ENCODE peak calls at places on chromosomes 4 and X, in five cellular contexts. M is tibial artery, H is lower lobe of right lung, J is heart left ventricle, V is PC-9. Q is an unnamed sample.

GRCh38 chr4:35939746-35940145 is 304.6 kb downstream of the ARAP2 start:
- DNase-seq in M (no peak), H (no peak), J (no peak), V (no peak), Q (peak; percentile 50)

GRCh38 chrX:1451251-1451675 is 1.4 kb downstream of the ASMTL start:
- DNase-seq in M (no peak), H (no peak), J (no peak), V (no peak), Q (no peak)

GRCh38 chrX:39903343-39903742 is 194.4 kb downstream of the BCOR start:
- DNase-seq in M (no peak), H (no peak), J (no peak), V (no peak), Q (no peak)

GRCh38 chr4:110611968-110612447 is 10.9 kb downstream of the PITX2 start:
- DNase-seq in M (no peak), H (no peak), J (no peak), V (no peak), Q (no peak)

GRCh38 chr4:80182237-80182866 is 15.0 kb upstream of the PRDM8 start:
- DNase-seq in M (no peak), H (no peak), J (no peak), V (no peak), Q (no peak)

GRCh38 chr4:98928131-98928504 is 815 bp downstream of the EIF4E start:
- DNase-seq in M (peak; percentile 74), H (peak; percentile 71), J (peak; percentile 72), V (peak; percentile 52), Q (peak; percentile 79)

GRCh38 chr4:86653237-86653865 is 59.2 kb downstream of the PTPN13 start:
- DNase-seq in M (no peak), H (no peak), J (no peak), V (peak; percentile 9), Q (no peak)

GRCh38 chrX:153357877-153358276 is 23.9 kb downstream of the ZNF275 start:
- DNase-seq in M (no peak), H (no peak), J (no peak), V (no peak), Q (no peak)

GRCh38 chrX:6026980-6027379 is 201.7 kb downstream of the NLGN4X start:
- DNase-seq in M (no peak), H (no peak), J (no peak), V (no peak), Q (no peak)

GRCh38 chr4:40186665-40187014 is 10.2 kb upstream of the RHOH start:
- DNase-seq in M (no peak), H (no peak), J (no peak), V (no peak), Q (no peak)

GRCh38 chrX:2351321-2351720 is 149.5 kb downstream of the DHRSX start:
- DNase-seq in M (no peak), H (no peak), J (no peak), V (no peak), Q (no peak)

GRCh38 chr4:153777421-153777820 is 11.5 kb downstream of the SFRP2 start:
- DNase-seq in M (no peak), H (no peak), J (no peak), V (no peak), Q (no peak)

GRCh38 chr4:153776601-153777000 is 12.3 kb downstream of the SFRP2 start:
- DNase-seq in M (no peak), H (no peak), J (no peak), V (no peak), Q (no peak)

GRCh38 chr4:153778383-153778782 is 10.5 kb downstream of the SFRP2 start:
- DNase-seq in M (no peak), H (no peak), J (no peak), V (no peak), Q (no peak)

GRCh38 chr4:153771058-153771457 is 11.2 kb upstream of the RNF175 start:
- DNase-seq in M (no peak), H (no peak), J (no peak), V (no peak), Q (no peak)

GRCh38 chr4:153773236-153773690 is 13.4 kb upstream of the RNF175 start:
- DNase-seq in M (no peak), H (no peak), J (no peak), V (no peak), Q (no peak)
- H3K27me3 ChIP-seq in M (no peaks in the 10 kb centered on the region), H (no peaks in the 10 kb centered on the region), J (no peaks in the 10 kb centered on the region), V (no peaks in the 10 kb centered on the region), Q (no peaks in the 10 kb centered on the region)

DNA sequence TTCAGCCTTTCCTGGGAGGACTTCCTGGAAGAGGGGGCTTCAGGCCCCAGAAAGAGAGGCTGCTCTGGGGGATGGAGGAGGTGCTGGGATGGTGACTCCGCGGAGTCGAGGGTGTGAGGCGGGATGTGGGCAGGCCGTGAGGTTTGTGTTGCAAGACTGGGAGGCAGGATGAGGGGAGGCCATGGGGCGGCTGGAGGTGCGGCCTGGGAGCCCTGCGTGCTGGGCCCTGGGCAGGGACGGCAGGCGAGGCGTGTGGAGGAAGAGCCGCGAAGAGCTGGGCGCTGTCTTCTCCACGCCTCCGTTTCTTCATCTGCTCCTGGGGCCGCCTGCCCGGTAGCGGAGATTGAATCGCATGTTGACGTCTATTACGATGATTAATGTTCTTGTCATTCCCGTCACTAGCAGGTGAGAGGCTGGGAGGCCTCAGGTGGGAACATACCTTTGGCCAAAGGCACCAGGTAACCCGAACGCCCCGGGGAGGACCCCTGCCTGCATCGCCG is 854 bp upstream of the FGFRL1 start:
- DNase-seq in M (peak; percentile 84), H (peak; percentile 86), J (peak; percentile 75), V (peak; percentile 78), Q (peak; percentile 55)
- H3K27me3 ChIP-seq in M (no peaks in the 10 kb centered on the region), H (peaks cover 21% of the 10 kb centered on the region), J (no peaks in the 10 kb centered on the region), V (peaks cover 11% of the 10 kb centered on the region), Q (no peaks in the 10 kb centered on the region)

GRCh38 chr4:6371827-6372226 is 100.6 kb downstream of the PPP2R2C start:
- DNase-seq in M (no peak), H (no peak), J (no peak), V (no peak), Q (no peak)

GRCh38 chr4:6369924-6370645 is 100.4 kb downstream of the WFS1 start:
- DNase-seq in M (no peak), H (no peak), J (no peak), V (no peak), Q (no peak)

GRCh38 chr4:6369511-6369910 is 99.9 kb downstream of the WFS1 start:
- DNase-seq in M (no peak), H (no peak), J (no peak), V (no peak), Q (no peak)

GRCh38 chr4:6372649-6373525 is 99.5 kb downstream of the PPP2R2C start:
- DNase-seq in M (no peak), H (no peak), J (peak; percentile 7), V (peak; percentile 12), Q (no peak)

GRCh38 chr4:6371271-6371670 is 101.1 kb downstream of the PPP2R2C start:
- DNase-seq in M (no peak), H (no peak), J (no peak), V (no peak), Q (no peak)
- H3K27me3 ChIP-seq in M (no peaks in the 10 kb centered on the region), H (peaks cover 28% of the 10 kb centered on the region), J (no peaks in the 10 kb centered on the region), V (no peaks in the 10 kb centered on the region), Q (no peaks in the 10 kb centered on the region)

GRCh38 chrX:52270453-52271116 is 85.9 kb downstream of the MAGED4 start:
- DNase-seq in M (no peak), H (no peak), J (no peak), V (no peak), Q (no peak)
- H3K27me3 ChIP-seq in M (no peaks in the 10 kb centered on the region), H (no peaks in the 10 kb centered on the region), J (no peaks in the 10 kb centered on the region), V (no peaks in the 10 kb centered on the region), Q (no peaks in the 10 kb centered on the region)

DNA sequence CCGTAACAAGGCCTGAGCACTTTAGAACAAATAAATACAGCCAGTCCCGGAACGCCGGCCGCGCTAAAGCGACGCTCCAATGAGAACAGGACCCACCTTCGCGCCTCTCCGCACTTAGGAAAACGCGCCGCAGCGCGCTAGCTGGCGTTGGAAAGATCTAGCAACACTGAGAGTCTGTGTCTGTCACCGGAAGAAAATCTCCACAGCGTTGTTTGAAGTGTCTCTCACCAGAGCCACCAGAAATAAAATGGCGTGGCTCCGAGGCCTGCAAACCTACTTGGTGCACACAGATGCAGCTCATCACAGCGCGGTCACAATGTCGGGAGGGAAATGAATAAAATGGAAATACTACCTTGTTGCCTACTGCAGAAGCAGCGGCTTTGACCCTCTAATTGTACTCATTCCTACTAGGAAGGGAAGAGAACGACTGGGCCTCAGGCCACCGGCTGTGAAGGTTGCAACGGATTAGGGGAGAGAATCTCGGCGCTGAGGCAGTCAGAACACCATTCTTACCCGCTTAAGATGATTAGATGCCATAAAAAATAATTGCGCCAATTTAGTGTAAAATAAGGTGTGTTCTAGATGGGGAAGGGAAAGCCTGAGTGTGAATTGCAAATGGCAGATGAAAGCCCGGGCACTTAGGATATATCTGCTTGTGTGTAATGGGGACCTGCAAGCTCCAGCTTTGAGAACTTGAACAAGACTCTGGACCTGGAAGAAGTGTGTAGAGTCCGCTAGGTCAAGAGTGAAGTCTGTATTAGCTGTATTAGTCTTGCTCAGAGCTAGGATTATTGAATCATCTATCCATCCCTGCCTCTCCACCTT is 4.5 kb downstream of the NEUROG2 start:
- DNase-seq in M (no peak), H (no peak), J (no peak), V (no peak), Q (no peak)
- H3K27me3 ChIP-seq in M (peaks cover 3% of the 10 kb centered on the region), H (peaks cover 99% of the 10 kb centered on the region), J (peaks cover 67% of the 10 kb centered on the region), V (peaks cover 33% of the 10 kb centered on the region), Q (peaks cover 54% of the 10 kb centered on the region)

GRCh38 chr4:150178161-150178560 is 99.9 kb downstream of the DCLK2 start:
- DNase-seq in M (no peak), H (no peak), J (no peak), V (no peak), Q (no peak)

GRCh38 chr4:150176559-150176958 is 98.3 kb downstream of the DCLK2 start:
- DNase-seq in M (no peak), H (no peak), J (no peak), V (no peak), Q (no peak)

GRCh38 chr4:150173854-150174398 is 95.7 kb downstream of the DCLK2 start:
- DNase-seq in M (no peak), H (no peak), J (peak; percentile 33), V (no peak), Q (no peak)

DNA sequence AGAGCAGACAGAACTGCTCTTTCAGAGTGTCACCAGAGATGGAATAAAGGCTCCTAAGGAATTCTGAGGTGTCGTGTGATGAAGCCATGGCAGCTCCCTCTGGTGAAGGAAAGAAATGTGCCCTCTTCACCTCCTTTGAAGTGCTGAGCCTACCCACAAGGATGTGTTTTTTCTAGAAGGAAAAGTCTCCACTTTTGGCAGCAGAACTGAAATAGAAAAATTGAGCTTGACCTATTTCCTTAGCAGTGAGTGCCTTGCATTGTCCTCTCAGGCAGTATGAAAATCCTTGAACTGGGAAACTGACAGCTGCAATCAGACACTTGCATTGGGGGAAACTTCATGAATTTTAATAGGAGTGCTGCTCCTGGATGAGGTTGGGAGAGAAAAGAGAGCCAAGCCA is 95.2 kb downstream of the DCLK2 start:
- DNase-seq in M (no peak), H (no peak), J (no peak), V (no peak), Q (no peak)
- H3K27me3 ChIP-seq in M (no peaks in the 10 kb centered on the region), H (no peaks in the 10 kb centered on the region), J (no peaks in the 10 kb centered on the region), V (no peaks in the 10 kb centered on the region), Q (no peaks in the 10 kb centered on the region)

Q was measured in thyroid gland.